ENCODE peak calls at places on chromosomes 12 and 14, in eight cellular contexts. One of them, this sample, is unnamed. For H3K27me3, the result is how much of the 10 kb centered on the place peaks cover.

GRCh38 chr14:95915326-95915725 is 38.7 kb downstream of the TUNAR start:
- DNase-seq in suprapubic skin: no peak
- DNase-seq in HL-60: no peak
- DNase-seq in GM12878: no peak
- DNase-seq in HCT116: no peak
- DNase-seq in breast epithelium: no peak
- DNase-seq in HepG2: no peak
- DNase-seq in stomach: no peak
- DNase-seq in this sample: no peak

GRCh38 chr14:60266021-60266937 is 17.3 kb downstream of the PPM1A start:
- DNase-seq in suprapubic skin: no peak
- DNase-seq in HL-60: no peak
- DNase-seq in GM12878: no peak
- DNase-seq in HCT116: peak
- DNase-seq in breast epithelium: no peak
- DNase-seq in HepG2: peak
- DNase-seq in stomach: no peak
- DNase-seq in this sample: no peak

GRCh38 chr12:95358111-95359083 is 115.6 kb upstream of the METAP2 start:
- DNase-seq in suprapubic skin: no peak
- DNase-seq in HL-60: no peak
- DNase-seq in GM12878: no peak
- DNase-seq in HCT116: no peak
- DNase-seq in breast epithelium: no peak
- DNase-seq in HepG2: no peak
- DNase-seq in stomach: no peak
- DNase-seq in this sample: no peak

GRCh38 chr14:103382375-103382774 is 2.8 kb upstream of the MARK3 start:
- DNase-seq in suprapubic skin: no peak
- DNase-seq in HL-60: peak
- DNase-seq in GM12878: no peak
- DNase-seq in HCT116: no peak
- DNase-seq in breast epithelium: no peak
- DNase-seq in HepG2: no peak
- DNase-seq in stomach: no peak
- DNase-seq in this sample: no peak

GRCh38 chr12:1927751-1928351 is 9.4 kb upstream of the CACNA2D4 start:
- DNase-seq in suprapubic skin: no peak
- DNase-seq in HL-60: no peak
- DNase-seq in GM12878: no peak
- DNase-seq in HCT116: no peak
- DNase-seq in breast epithelium: no peak
- DNase-seq in HepG2: no peak
- DNase-seq in stomach: peak
- DNase-seq in this sample: peak

GRCh38 chr14:95645016-95645996 is 40.9 kb upstream of the TCL1B start:
- DNase-seq in suprapubic skin: no peak
- DNase-seq in HL-60: no peak
- DNase-seq in GM12878: no peak
- DNase-seq in HCT116: no peak
- DNase-seq in breast epithelium: no peak
- DNase-seq in HepG2: no peak
- DNase-seq in stomach: no peak
- DNase-seq in this sample: peak

GRCh38 chr12:45518516-45519235 is 210.8 kb upstream of the ARID2 start:
- DNase-seq in suprapubic skin: no peak
- DNase-seq in HL-60: peak
- DNase-seq in GM12878: no peak
- DNase-seq in HCT116: no peak
- DNase-seq in breast epithelium: no peak
- DNase-seq in HepG2: no peak
- DNase-seq in stomach: no peak
- DNase-seq in this sample: no peak

GRCh38 chr12:130835436-130835835 is 3.6 kb downstream of the STX2 start:
- DNase-seq in suprapubic skin: no peak
- DNase-seq in HL-60: no peak
- DNase-seq in GM12878: no peak
- DNase-seq in HCT116: no peak
- DNase-seq in breast epithelium: no peak
- DNase-seq in HepG2: no peak
- DNase-seq in stomach: no peak
- DNase-seq in this sample: no peak

GRCh38 chr12:24931666-24932405 is 17.1 kb downstream of the BCAT1 start:
- DNase-seq in suprapubic skin: no peak
- DNase-seq in HL-60: peak
- DNase-seq in GM12878: peak
- DNase-seq in HCT116: no peak
- DNase-seq in breast epithelium: no peak
- DNase-seq in HepG2: no peak
- DNase-seq in stomach: no peak
- DNase-seq in this sample: no peak

GRCh38 chr12:25421651-25422150 is 131.4 kb downstream of the LMNTD1 start:
- DNase-seq in suprapubic skin: no peak
- DNase-seq in HL-60: no peak
- DNase-seq in GM12878: no peak
- DNase-seq in HCT116: no peak
- DNase-seq in breast epithelium: no peak
- DNase-seq in HepG2: no peak
- DNase-seq in stomach: no peak
- DNase-seq in this sample: no peak

GRCh38 chr12:109715310-109716091 is 1.9 kb downstream of the FAM222A start:
- DNase-seq in suprapubic skin: peak
- DNase-seq in HL-60: no peak
- DNase-seq in GM12878: no peak
- DNase-seq in HCT116: no peak
- DNase-seq in breast epithelium: no peak
- DNase-seq in HepG2: no peak
- DNase-seq in stomach: peak
- DNase-seq in this sample: no peak

GRCh38 chr14:54026671-54027070 is 70.0 kb upstream of the BMP4 start:
- DNase-seq in suprapubic skin: no peak
- DNase-seq in HL-60: no peak
- DNase-seq in GM12878: no peak
- DNase-seq in HCT116: no peak
- DNase-seq in breast epithelium: no peak
- DNase-seq in HepG2: no peak
- DNase-seq in stomach: no peak
- DNase-seq in this sample: no peak

GRCh38 chr14:50049703-50050102 is 66.7 kb downstream of the VCPKMT start:
- DNase-seq in suprapubic skin: no peak
- DNase-seq in HL-60: no peak
- DNase-seq in GM12878: no peak
- DNase-seq in HCT116: no peak
- DNase-seq in breast epithelium: no peak
- DNase-seq in HepG2: no peak
- DNase-seq in stomach: no peak
- DNase-seq in this sample: no peak

GRCh38 chr12:110367209-110367864 is 36.2 kb downstream of the ANAPC7 start:
- DNase-seq in suprapubic skin: no peak
- DNase-seq in HL-60: no peak
- DNase-seq in GM12878: no peak
- DNase-seq in HCT116: no peak
- DNase-seq in breast epithelium: no peak
- DNase-seq in HepG2: no peak
- DNase-seq in stomach: no peak
- DNase-seq in this sample: no peak

GRCh38 chr12:121581681-121582439 is 1.0 kb upstream of the KDM2B start:
- DNase-seq in suprapubic skin: no peak
- DNase-seq in HL-60: peak
- DNase-seq in GM12878: no peak
- DNase-seq in HCT116: no peak
- DNase-seq in breast epithelium: no peak
- DNase-seq in HepG2: no peak
- DNase-seq in stomach: peak
- DNase-seq in this sample: no peak

GRCh38 chr12:100672075-100672592 is 98.7 kb downstream of the GAS2L3 start:
- DNase-seq in suprapubic skin: no peak
- DNase-seq in HL-60: peak
- DNase-seq in GM12878: no peak
- DNase-seq in HCT116: no peak
- DNase-seq in breast epithelium: no peak
- DNase-seq in HepG2: peak
- DNase-seq in stomach: no peak
- DNase-seq in this sample: no peak

GRCh38 chr12:93440043-93440835 is 1.5 kb downstream of the UBE2N start:
- DNase-seq in suprapubic skin: no peak
- DNase-seq in HL-60: no peak
- DNase-seq in GM12878: no peak
- DNase-seq in HCT116: no peak
- DNase-seq in breast epithelium: no peak
- DNase-seq in HepG2: no peak
- DNase-seq in stomach: no peak
- DNase-seq in this sample: no peak

GRCh38 chr12:52582489-52582888 is 8.8 kb upstream of the KRT74 start:
- DNase-seq in suprapubic skin: no peak
- DNase-seq in HL-60: no peak
- DNase-seq in GM12878: no peak
- DNase-seq in HCT116: no peak
- DNase-seq in breast epithelium: no peak
- DNase-seq in HepG2: no peak
- DNase-seq in stomach: no peak
- DNase-seq in this sample: peak
- H3K27me3 ChIP-seq in suprapubic skin: under half
- H3K27me3 ChIP-seq in HL-60: under half
- H3K27me3 ChIP-seq in GM12878: under half
- H3K27me3 ChIP-seq in HCT116: under half
- H3K27me3 ChIP-seq in breast epithelium: under half
- H3K27me3 ChIP-seq in HepG2: under half
- H3K27me3 ChIP-seq in stomach: under half
- H3K27me3 ChIP-seq in this sample: under half

GRCh38 chr12:104956870-104957301 is 1.2 kb downstream of the SLC41A2 start:
- DNase-seq in suprapubic skin: no peak
- DNase-seq in HL-60: no peak
- DNase-seq in GM12878: no peak
- DNase-seq in HCT116: no peak
- DNase-seq in breast epithelium: no peak
- DNase-seq in HepG2: no peak
- DNase-seq in stomach: no peak
- DNase-seq in this sample: no peak

GRCh38 chr12:104952816-104953215 is 5.3 kb downstream of the SLC41A2 start:
- DNase-seq in suprapubic skin: no peak
- DNase-seq in HL-60: no peak
- DNase-seq in GM12878: no peak
- DNase-seq in HCT116: no peak
- DNase-seq in breast epithelium: no peak
- DNase-seq in HepG2: no peak
- DNase-seq in stomach: no peak
- DNase-seq in this sample: no peak

GRCh38 chr12:104955703-104956102 is 2.4 kb downstream of the SLC41A2 start:
- DNase-seq in suprapubic skin: no peak
- DNase-seq in HL-60: no peak
- DNase-seq in GM12878: no peak
- DNase-seq in HCT116: no peak
- DNase-seq in breast epithelium: no peak
- DNase-seq in HepG2: no peak
- DNase-seq in stomach: no peak
- DNase-seq in this sample: no peak

GRCh38 chr12:104953323-104953722 is 4.8 kb downstream of the SLC41A2 start:
- DNase-seq in suprapubic skin: no peak
- DNase-seq in HL-60: no peak
- DNase-seq in GM12878: no peak
- DNase-seq in HCT116: no peak
- DNase-seq in breast epithelium: no peak
- DNase-seq in HepG2: no peak
- DNase-seq in stomach: peak
- DNase-seq in this sample: no peak

GRCh38 chr12:104951759-104952509 is 6.2 kb downstream of the SLC41A2 start:
- DNase-seq in suprapubic skin: no peak
- DNase-seq in HL-60: no peak
- DNase-seq in GM12878: no peak
- DNase-seq in HCT116: no peak
- DNase-seq in breast epithelium: no peak
- DNase-seq in HepG2: no peak
- DNase-seq in stomach: no peak
- DNase-seq in this sample: no peak
- TF ChIP-seq POLR2AphosphoS5 in suprapubic skin: no peak
- TF ChIP-seq POLR2AphosphoS5 in HL-60: no peak
- TF ChIP-seq POLR2AphosphoS5 in GM12878: no peak
- TF ChIP-seq POLR2AphosphoS5 in HCT116: no peak
- TF ChIP-seq POLR2AphosphoS5 in breast epithelium: no peak
- TF ChIP-seq POLR2AphosphoS5 in HepG2: no peak
- TF ChIP-seq POLR2AphosphoS5 in stomach: peak
- TF ChIP-seq POLR2AphosphoS5 in this sample: no peak

GRCh38 chr14:99264691-99265090 is 7.3 kb downstream of the BCL11B start:
- DNase-seq in suprapubic skin: no peak
- DNase-seq in HL-60: no peak
- DNase-seq in GM12878: no peak
- DNase-seq in HCT116: no peak
- DNase-seq in breast epithelium: no peak
- DNase-seq in HepG2: no peak
- DNase-seq in stomach: no peak
- DNase-seq in this sample: peak

GRCh38 chr14:99263564-99264330 is 8.2 kb downstream of the BCL11B start:
- DNase-seq in suprapubic skin: no peak
- DNase-seq in HL-60: no peak
- DNase-seq in GM12878: no peak
- DNase-seq in HCT116: no peak
- DNase-seq in breast epithelium: no peak
- DNase-seq in HepG2: no peak
- DNase-seq in stomach: no peak
- DNase-seq in this sample: no peak

GRCh38 chr14:99266181-99267178 is 5.5 kb downstream of the BCL11B start:
- DNase-seq in suprapubic skin: peak
- DNase-seq in HL-60: peak
- DNase-seq in GM12878: no peak
- DNase-seq in HCT116: peak
- DNase-seq in breast epithelium: peak
- DNase-seq in HepG2: peak
- DNase-seq in stomach: peak
- DNase-seq in this sample: peak

GRCh38 chr14:99267871-99268775 is 3.9 kb downstream of the BCL11B start:
- DNase-seq in suprapubic skin: peak
- DNase-seq in HL-60: no peak
- DNase-seq in GM12878: no peak
- DNase-seq in HCT116: no peak
- DNase-seq in breast epithelium: no peak
- DNase-seq in HepG2: no peak
- DNase-seq in stomach: no peak
- DNase-seq in this sample: no peak

DNA sequence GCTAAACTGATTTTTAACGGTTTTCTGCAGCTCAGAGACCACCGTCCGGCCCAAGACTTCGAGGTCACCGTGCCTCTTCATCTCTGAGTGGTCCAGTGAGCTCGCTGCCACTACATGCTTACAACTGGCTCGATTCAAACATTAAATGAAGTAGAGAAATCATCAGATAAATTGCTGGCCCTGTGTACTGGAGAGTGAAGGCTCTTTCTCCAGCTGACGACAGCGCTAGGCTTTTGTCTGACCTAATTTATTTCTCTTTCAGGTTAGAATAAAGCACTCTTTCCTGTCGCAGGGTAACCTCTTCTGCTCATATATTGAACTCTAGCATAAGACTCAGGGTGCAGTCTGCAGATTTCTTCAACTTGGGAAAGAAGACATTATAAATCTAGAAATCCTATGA is 6.4 kb downstream of the BCL11B start:
- DNase-seq in suprapubic skin: no peak
- DNase-seq in HL-60: no peak
- DNase-seq in GM12878: no peak
- DNase-seq in HCT116: no peak
- DNase-seq in breast epithelium: no peak
- DNase-seq in HepG2: no peak
- DNase-seq in stomach: no peak
- DNase-seq in this sample: no peak
- H3K27me3 ChIP-seq in suprapubic skin: under half
- H3K27me3 ChIP-seq in HL-60: half or more
- H3K27me3 ChIP-seq in GM12878: under half
- H3K27me3 ChIP-seq in HCT116: under half
- H3K27me3 ChIP-seq in breast epithelium: under half
- H3K27me3 ChIP-seq in HepG2: under half
- H3K27me3 ChIP-seq in stomach: under half
- H3K27me3 ChIP-seq in this sample: under half

GRCh38 chr14:74638970-74639369 is 26.9 kb upstream of the LTBP2 start:
- DNase-seq in suprapubic skin: no peak
- DNase-seq in HL-60: no peak
- DNase-seq in GM12878: no peak
- DNase-seq in HCT116: no peak
- DNase-seq in breast epithelium: no peak
- DNase-seq in HepG2: no peak
- DNase-seq in stomach: no peak
- DNase-seq in this sample: no peak
- TF ChIP-seq POLR2AphosphoS5 in suprapubic skin: no peak
- TF ChIP-seq POLR2AphosphoS5 in HL-60: no peak
- TF ChIP-seq POLR2AphosphoS5 in GM12878: no peak
- TF ChIP-seq POLR2AphosphoS5 in HCT116: no peak
- TF ChIP-seq POLR2AphosphoS5 in breast epithelium: no peak
- TF ChIP-seq POLR2AphosphoS5 in HepG2: no peak
- TF ChIP-seq POLR2AphosphoS5 in stomach: no peak
- TF ChIP-seq POLR2AphosphoS5 in this sample: no peak

This sample was measured in spleen.